ENCODE peak calls at places on chromosomes 2 and 18, in four cellular contexts. G is Panc1, F is H9, J is activated B cell treated with CpG ODN at 0.5 μM for 24 hours. H is an unnamed sample.

GRCh38 chr2:20424300-20425290 is 22.3 kb upstream of the RHOB start:
- DNase-seq in G (no peak), F (peak), J (no peak), H (no peak)

GRCh38 chr18:65365245-65365955 is 385.4 kb upstream of the CDH7 start:
- DNase-seq in G (no peak), F (no peak), J (no peak), H (no peak)

GRCh38 chr2:241686649-241687425 is at the start of gene DTYMK:
- DNase-seq in G (no peak), F (peak), J (peak), H (peak)

GRCh38 chr2:128260239-128261138 is 58.2 kb downstream of the HS6ST1 start:
- DNase-seq in G (no peak), F (peak), J (no peak), H (peak)

GRCh38 chr2:32166115-32166549 is 468 bp downstream of the SLC30A6 start:
- DNase-seq in G (no peak), F (no peak), J (no peak), H (no peak)

GRCh38 chr2:62270728-62271127 is 74.8 kb downstream of the B3GNT2 start:
- DNase-seq in G (no peak), F (no peak), J (no peak), H (no peak)

GRCh38 chr2:201831469-201831868 is 25.1 kb downstream of the CDK15 start:
- DNase-seq in G (no peak), F (no peak), J (no peak), H (no peak)

GRCh38 chr2:9965119-9965822 is 13.8 kb downstream of the GRHL1 start:
- DNase-seq in G (no peak), F (no peak), J (no peak), H (no peak)

GRCh38 chr18:8801263-8801901 is 96.0 kb downstream of the MTCL1 start:
- DNase-seq in G (peak), F (no peak), J (no peak), H (no peak)

GRCh38 chr18:57798713-57799373 is 4.3 kb downstream of the ATP8B1 start:
- DNase-seq in G (no peak), F (no peak), J (no peak), H (no peak)

GRCh38 chr2:42673989-42674564 is 89.9 kb downstream of the OXER1 start:
- DNase-seq in G (no peak), F (no peak), J (no peak), H (no peak)

GRCh38 chr2:157087373-157088005 is 170.0 kb upstream of the GALNT5 start:
- DNase-seq in G (no peak), F (no peak), J (no peak), H (no peak)

GRCh38 chr2:27297195-27297594 is 11.1 kb downstream of the UCN start:
- DNase-seq in G (no peak), F (no peak), J (no peak), H (no peak)

GRCh38 chr2:73266061-73266891 is 18.0 kb downstream of the FBXO41 start:
- DNase-seq in G (no peak), F (no peak), J (no peak), H (no peak)

GRCh38 chr2:78644849-78645248 is 380.7 kb upstream of the REG3G start:
- DNase-seq in G (no peak), F (no peak), J (no peak), H (no peak)

GRCh38 chr2:147773479-147773878 is 71.3 kb upstream of the ACVR2A start:
- DNase-seq in G (no peak), F (no peak), J (no peak), H (no peak)

GRCh38 chr2:161045726-161046125 is 114.5 kb upstream of the TANK start:
- DNase-seq in G (no peak), F (no peak), J (no peak), H (no peak)

GRCh38 chr2:71223767-71224333 is 3.1 kb downstream of the PAIP2B start:
- DNase-seq in G (peak), F (peak), J (no peak), H (peak)

GRCh38 chr2:10057231-10058107 is 14.1 kb downstream of the KLF11 start:
- DNase-seq in G (no peak), F (peak), J (no peak), H (peak)

GRCh38 chr2:234679766-234680687 is 183.1 kb upstream of the ARL4C start:
- DNase-seq in G (peak), F (no peak), J (no peak), H (no peak)

GRCh38 chr18:63540131-63540530 is 2.0 kb upstream of the SERPINB12 start:
- DNase-seq in G (no peak), F (no peak), J (no peak), H (no peak)

GRCh38 chr2:37441055-37441454 is 96.6 kb downstream of the QPCT start:
- DNase-seq in G (no peak), F (no peak), J (no peak), H (no peak)

GRCh38 chr2:12424820-12425219 is 291.9 kb upstream of the TRIB2 start:
- DNase-seq in G (no peak), F (no peak), J (no peak), H (no peak)

GRCh38 chr2:237700583-237701032 is 73.2 kb downstream of the LRRFIP1 start:
- DNase-seq in G (no peak), F (no peak), J (peak), H (peak)

GRCh38 chr2:231037202-231037730 is at the start of gene C2orf72:
- DNase-seq in G (no peak), F (no peak), J (no peak), H (peak)

GRCh38 chr2:101446869-101447268 is 28.0 kb downstream of the RFX8 start:
- DNase-seq in G (no peak), F (no peak), J (no peak), H (no peak)

GRCh38 chr2:71780162-71780561 is 326.8 kb downstream of the DYSF start:
- DNase-seq in G (no peak), F (no peak), J (no peak), H (no peak)

GRCh38 chr18:39529358-39529757 is 1963.8 kb upstream of the CELF4 start:
- DNase-seq in G (no peak), F (no peak), J (no peak), H (no peak)

GRCh38 chr2:237625777-237626176 is 1.6 kb upstream of the LRRFIP1 start:
- DNase-seq in G (no peak), F (peak), J (no peak), H (no peak)

GRCh38 chr2:214450118-214450894 is 39.5 kb downstream of the VWC2L start:
- DNase-seq in G (no peak), F (peak), J (no peak), H (no peak)

DNA sequence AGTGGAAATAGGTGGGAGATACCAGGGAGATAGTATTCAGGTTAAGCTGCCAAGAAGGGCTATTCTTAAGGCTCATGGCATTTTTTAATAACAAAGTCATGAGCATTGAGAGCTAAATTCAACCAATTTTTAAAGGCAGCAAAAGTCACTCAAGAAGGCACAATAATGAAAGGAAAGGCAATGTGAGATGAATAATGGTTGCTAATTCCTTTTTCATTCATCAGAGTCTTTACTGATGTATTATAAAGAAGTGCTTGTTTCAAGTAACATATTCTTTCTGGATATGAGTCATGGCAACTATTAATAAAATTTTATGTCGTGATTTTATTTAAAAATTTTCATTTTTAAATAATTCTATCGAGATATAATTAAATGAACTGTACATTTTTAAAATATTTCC is 40.7 kb downstream of the VWC2L start:
- DNase-seq in G (no peak), F (no peak), J (no peak), H (no peak)
- TF ChIP-seq CTCF in G (no peak), F (no peak), J (no peak), H (no peak)

GRCh38 chr2:98472132-98472650 is 27.5 kb downstream of the INPP4A start:
- DNase-seq in G (no peak), F (no peak), J (no peak), H (no peak)

GRCh38 chr2:98473995-98474780 is 29.5 kb downstream of the INPP4A start:
- DNase-seq in G (no peak), F (no peak), J (no peak), H (no peak)

GRCh38 chr2:98474979-98475632 is 30.4 kb downstream of the INPP4A start:
- DNase-seq in G (no peak), F (no peak), J (no peak), H (no peak)

GRCh38 chr2:98471402-98472131 is 26.9 kb downstream of the INPP4A start:
- DNase-seq in G (no peak), F (no peak), J (no peak), H (no peak)

GRCh38 chr2:98472961-98473746 is 28.5 kb downstream of the INPP4A start:
- DNase-seq in G (no peak), F (no peak), J (no peak), H (no peak)
- TF ChIP-seq CTCF in G (no peak), F (no peak), J (no peak), H (no peak)

GRCh38 chr2:47346107-47346506 is 56.8 kb upstream of the MSH2 start:
- DNase-seq in G (no peak), F (no peak), J (no peak), H (no peak)

GRCh38 chr2:47345584-47345913 is 57.4 kb upstream of the MSH2 start:
- DNase-seq in G (no peak), F (no peak), J (no peak), H (no peak)

GRCh38 chr2:47339745-47340541 is 63.0 kb upstream of the MSH2 start:
- DNase-seq in G (no peak), F (no peak), J (no peak), H (no peak)

GRCh38 chr2:47346669-47347068 is 56.3 kb upstream of the MSH2 start:
- DNase-seq in G (no peak), F (no peak), J (no peak), H (no peak)

GRCh38 chr2:47344890-47345583 is 57.9 kb upstream of the MSH2 start:
- DNase-seq in G (no peak), F (peak), J (no peak), H (peak)
- TF ChIP-seq CTCF in G (no peak), F (no peak), J (no peak), H (peak)

GRCh38 chr2:162798407-162798806 is 40.2 kb downstream of the KCNH7 start:
- DNase-seq in G (no peak), F (no peak), J (no peak), H (no peak)

DNA sequence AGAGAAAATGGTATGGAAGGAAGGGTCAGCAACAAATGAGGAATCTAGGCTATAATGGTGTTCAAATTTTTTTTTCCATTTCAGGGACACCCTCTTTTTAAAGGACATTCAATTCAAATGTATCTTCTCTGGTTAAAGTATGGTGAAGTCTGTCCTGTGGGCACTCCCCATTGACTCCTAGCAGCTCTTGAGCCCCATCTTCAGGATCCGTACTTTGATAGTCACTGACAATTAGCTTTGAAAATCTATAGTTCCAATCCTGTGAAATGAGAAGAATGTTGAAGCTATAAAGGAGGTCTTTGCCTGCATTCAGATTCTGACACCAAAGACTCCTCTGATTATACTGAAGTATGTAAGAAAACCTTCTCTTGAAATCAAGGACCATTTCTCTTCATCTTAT is 43.3 kb downstream of the KCNH7 start:
- DNase-seq in G (no peak), F (no peak), J (no peak), H (no peak)
- TF ChIP-seq CTCF in G (no peak), F (peak), J (no peak), H (no peak)

GRCh38 chr2:39124000-39124769 is 3.3 kb upstream of the SOS1 start:
- DNase-seq in G (peak), F (peak), J (peak), H (peak)
- TF ChIP-seq CTCF in G (peak), F (peak), J (no peak), H (peak)

DNA sequence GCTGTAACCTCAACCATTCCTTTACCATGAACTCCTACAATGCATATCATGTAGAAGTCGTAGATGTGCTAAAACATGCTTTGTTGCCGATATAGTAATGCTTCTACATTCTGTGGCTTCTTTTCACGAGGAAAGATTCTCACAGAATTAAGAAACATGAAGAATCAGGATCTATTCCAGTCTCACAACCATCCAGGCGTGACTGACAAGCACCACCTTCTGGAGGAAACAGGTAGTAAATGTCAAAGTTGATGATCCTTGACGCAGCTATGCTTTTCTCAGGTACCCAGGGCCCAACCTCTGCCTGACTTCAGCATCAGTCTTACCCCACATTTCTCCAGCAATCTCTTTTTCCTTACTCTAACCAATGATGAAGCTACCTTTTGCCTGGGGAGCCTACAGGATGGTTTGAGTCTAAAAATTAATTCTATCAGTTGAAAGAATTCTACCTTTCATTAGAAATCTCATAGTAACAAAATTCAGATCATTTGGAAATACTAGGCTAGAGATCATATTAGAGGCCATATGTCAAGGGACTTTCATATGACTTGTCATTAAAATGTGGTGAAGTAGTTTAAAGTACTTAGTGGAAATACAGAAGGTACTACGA is 123.3 kb upstream of the RND3 start:
- DNase-seq in G (no peak), F (peak), J (no peak), H (peak)
- TF ChIP-seq CTCF in G (peak), F (peak), J (no peak), H (peak)

GRCh38 chr2:221068123-221068522 is 504.0 kb downstream of the EPHA4 start:
- DNase-seq in G (no peak), F (no peak), J (no peak), H (no peak)
- TF ChIP-seq CTCF in G (no peak), F (no peak), J (no peak), H (no peak)

H was measured in nephron progenitor cell.